ENCODE peak calls at places on chromosome 17, in ten cellular contexts. Y is cardiac muscle cell; F is CD4-positive, CD25-positive, alpha-beta regulatory T cell; D is IMR-90; B is transverse colon; C is mesendoderm; Q is colonic mucosa; E is GM23248; S is ovary; W is GM23338. G is an unnamed sample. For H3K4me1 and H3K27me3, the result is how much of the 10 kb centered on the place peaks cover.

GRCh38 chr17:3002538-3003301 is 60.7 kb downstream of the OR1D5 start:
- DNase-seq in E (no peak), C (no peak), S (no peak), F (no peak), W (no peak), Q (peak), Y (no peak), D (no peak), B (peak), G (peak)

GRCh38 chr17:43341705-43342600 is 56.8 kb upstream of the ARL4D start:
- DNase-seq in C (no peak), E (peak), S (no peak), B (no peak), D (peak), Y (no peak), F (no peak), W (no peak), Q (no peak), G (no peak)

GRCh38 chr17:38454528-38454927 is 26.3 kb downstream of the ARHGAP23 start:
- DNase-seq in B (peak), Q (no peak), Y (no peak), W (no peak), C (no peak), F (no peak), E (peak), D (peak), S (peak), G (peak)

GRCh38 chr17:40086150-40087044 is 14.0 kb downstream of the NR1D1 start:
- DNase-seq in Q (no peak), B (peak), S (peak), Y (peak), W (peak), F (peak), C (peak), D (no peak), E (peak), G (no peak)

GRCh38 chr17:42313773-42314566 is 25.7 kb downstream of the STAT5A start:
- DNase-seq in D (no peak), S (no peak), B (no peak), Q (no peak), E (no peak), Y (no peak), C (no peak), F (no peak), W (no peak), G (no peak)

GRCh38 chr17:38441429-38442061 is 13.3 kb downstream of the ARHGAP23 start:
- DNase-seq in E (no peak), D (no peak), C (no peak), W (no peak), B (no peak), Q (no peak), F (no peak), S (no peak), Y (no peak), G (no peak)

GRCh38 chr17:60577147-60577925 is 22.7 kb upstream of the PPM1D start:
- DNase-seq in B (peak), Y (no peak), E (peak), W (peak), D (peak), Q (peak), C (no peak), S (peak), F (no peak), G (peak)

GRCh38 chr17:41678411-41678906 is 10.2 kb upstream of the EIF1 start:
- DNase-seq in Q (no peak), Y (no peak), D (peak), W (no peak), F (no peak), C (no peak), S (no peak), B (no peak), E (no peak), G (peak)

GRCh38 chr17:43722269-43722619 is 36.3 kb downstream of the SOST start:
- DNase-seq in D (no peak), C (no peak), F (no peak), B (no peak), E (no peak), Y (no peak), Q (no peak), S (no peak), W (no peak), G (no peak)

GRCh38 chr17:17818088-17818526 is 18.7 kb downstream of the SREBF1 start:
- DNase-seq in S (no peak), F (no peak), Q (peak), Y (peak), D (peak), W (peak), B (no peak), C (peak), E (peak), G (no peak)

DNA sequence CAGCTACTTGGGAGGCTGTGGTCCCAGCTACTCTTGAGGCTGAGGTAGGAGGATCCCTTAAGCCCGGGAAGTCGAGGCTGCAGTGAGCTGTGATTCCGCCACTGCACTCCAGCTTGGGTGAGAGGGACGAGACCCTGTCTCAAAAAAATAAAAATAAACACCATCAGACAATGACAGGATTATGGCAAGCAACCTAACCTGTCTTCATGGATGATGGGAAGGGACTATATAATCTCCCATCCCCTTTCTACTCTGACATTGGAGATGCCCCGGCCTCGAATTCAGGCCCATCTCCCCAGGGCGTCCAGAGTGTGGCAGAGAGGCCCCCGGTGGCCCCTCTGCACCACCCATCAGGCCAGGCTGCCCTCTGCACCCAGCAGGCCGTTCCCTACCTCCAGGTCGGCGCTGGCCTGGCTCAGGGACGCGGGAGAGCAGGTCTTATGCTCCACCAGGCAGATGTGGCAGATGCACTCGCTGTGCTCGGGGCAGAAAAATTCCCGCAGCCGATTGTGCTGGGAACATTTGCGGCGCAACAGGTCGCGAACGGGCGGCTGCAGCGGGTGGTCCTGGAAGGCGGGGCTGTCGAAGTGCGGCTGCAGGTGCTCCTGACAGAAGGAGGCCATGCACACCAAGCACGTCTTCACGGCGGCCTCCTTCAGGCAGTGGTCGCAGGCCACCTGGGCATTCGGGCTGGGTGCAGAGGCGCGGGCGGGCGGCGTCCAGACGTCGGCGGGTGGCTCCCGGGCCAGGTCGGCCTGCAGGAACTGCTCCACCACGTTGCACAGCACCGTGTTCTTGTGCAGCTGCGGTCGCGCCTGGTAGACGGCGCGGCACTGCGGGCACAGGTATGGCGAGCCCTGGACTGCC is 616 bp downstream of the TRIM25 start:
- DNase-seq in C (peak), Q (peak), Y (peak), W (peak), E (peak), B (no peak), S (no peak), D (no peak), F (no peak), G (peak)
- H3K4me1 ChIP-seq in C (under half), Q (under half), Y (under half), W (under half), E (under half), B (half or more), S (under half), D (under half), F (half or more), G (under half)

GRCh38 chr17:48426019-48426418 is 4.0 kb downstream of the SKAP1 start:
- DNase-seq in B (no peak), Q (no peak), S (no peak), C (no peak), E (no peak), D (no peak), W (no peak), F (no peak), Y (no peak), G (no peak)
- H3K27me3 ChIP-seq in B (under half), Q (under half), S (under half), C (under half), E (under half), D (under half), W (under half), F (under half), Y (under half), G (under half)

DNA sequence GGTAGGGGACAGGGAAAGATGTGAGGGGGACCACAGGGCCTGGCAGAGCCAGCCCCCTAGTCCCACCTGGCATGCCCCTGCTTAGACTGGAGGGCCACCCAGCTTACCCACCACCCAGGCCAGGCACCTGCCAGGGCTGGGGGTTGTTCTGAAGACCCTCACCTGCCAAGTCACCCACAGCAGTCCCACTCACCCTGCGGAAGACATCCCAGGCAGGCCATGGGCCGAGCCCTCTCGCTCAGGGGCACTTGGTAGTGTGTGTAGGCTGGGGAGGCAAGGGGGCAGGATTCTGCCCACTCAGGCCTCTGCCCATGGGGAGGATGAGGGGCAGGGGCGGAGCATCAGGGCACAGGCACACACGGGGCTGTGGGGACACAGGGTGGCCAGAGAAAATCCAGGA is 4.0 kb downstream of the PLCD3 start:
- DNase-seq in D (no peak), F (no peak), W (no peak), Y (no peak), B (no peak), S (no peak), Q (no peak), E (no peak), C (no peak), G (peak)
- H3K4me1 ChIP-seq in D (under half), F (under half), W (under half), Y (under half), B (half or more), S (under half), Q (under half), E (under half), C (under half), G (half or more)

DNA sequence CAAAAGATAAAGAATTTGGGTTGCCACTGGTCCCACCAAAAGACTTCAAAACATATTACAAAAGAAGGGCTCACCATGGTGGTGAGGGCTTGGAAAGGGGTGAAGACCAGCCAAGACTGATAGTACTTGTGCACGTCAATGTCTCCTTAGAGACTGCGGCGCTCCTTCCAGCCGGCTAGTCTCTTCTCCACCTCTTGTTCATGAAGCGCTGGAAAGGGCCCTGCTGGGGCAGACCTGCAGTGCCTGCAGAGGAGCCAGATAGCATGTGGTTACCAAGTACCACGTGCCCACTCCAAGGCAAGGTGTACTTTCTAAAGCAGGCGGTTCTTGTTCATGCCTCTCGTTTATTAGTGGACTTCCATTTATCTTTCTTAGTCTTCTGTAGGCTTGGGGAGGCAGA is 92.7 kb upstream of the FAM20A start:
- DNase-seq in W (no peak), C (no peak), E (no peak), S (no peak), B (no peak), Q (no peak), F (no peak), D (no peak), Y (no peak), G (no peak)
- H3K27me3 ChIP-seq in W (under half), C (under half), E (under half), S (under half), B (under half), Q (under half), F (under half), D (under half), Y (under half), G (under half)

GRCh38 chr17:57468932-57469775 is 212.8 kb downstream of the MSI2 start:
- DNase-seq in S (no peak), D (no peak), Y (no peak), C (no peak), E (no peak), Q (no peak), W (no peak), B (no peak), F (no peak), G (no peak)
- H3K4me1 ChIP-seq in S (under half), D (under half), Y (under half), C (under half), E (under half), Q (under half), W (half or more), B (under half), F (under half), G (under half)

GRCh38 chr17:1125775-1126120 is 54.0 kb downstream of the ABR start:
- DNase-seq in W (no peak), Y (no peak), F (no peak), C (no peak), Q (no peak), E (no peak), B (no peak), D (no peak), S (no peak), G (no peak)
- H3K27me3 ChIP-seq in W (under half), Y (under half), F (under half), C (under half), Q (under half), E (under half), B (under half), D (under half), S (under half), G (under half)

GRCh38 chr17:51251010-51251409 is 8.8 kb downstream of the MBTD1 start:
- DNase-seq in C (no peak), Q (no peak), S (no peak), B (no peak), D (peak), W (no peak), F (no peak), Y (no peak), E (peak), G (no peak)
- H3K4me1 ChIP-seq in C (under half), Q (under half), S (under half), B (under half), D (under half), W (under half), F (under half), Y (under half), E (under half), G (under half)

DNA sequence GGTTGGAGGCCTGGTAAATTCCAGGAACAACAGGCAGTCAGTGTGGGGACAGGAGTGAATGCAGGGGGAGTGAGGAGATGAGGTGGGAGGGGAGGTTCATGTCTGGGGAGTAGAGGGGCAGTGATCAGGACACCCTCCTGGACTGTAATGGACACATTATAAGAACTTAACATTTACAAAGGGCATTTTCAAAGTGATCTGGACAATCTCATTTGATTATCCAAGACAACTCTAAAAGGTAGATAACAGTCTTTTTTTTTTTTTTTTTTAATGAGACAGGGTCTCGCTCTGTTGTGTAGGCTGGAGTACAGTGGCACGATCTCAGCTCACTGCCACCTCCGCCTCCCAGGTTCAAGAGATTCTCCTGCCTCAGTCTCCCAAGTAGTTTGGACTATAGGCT is 5.7 kb downstream of the SDK2 start:
- DNase-seq in D (no peak), Q (no peak), F (no peak), E (no peak), W (no peak), Y (no peak), S (no peak), B (no peak), C (no peak), G (no peak)
- H3K27me3 ChIP-seq in D (under half), Q (under half), F (under half), E (under half), W (under half), Y (under half), S (under half), B (under half), C (under half), G (under half)

GRCh38 chr17:35046245-35046644 is 17.3 kb downstream of the RFFL start:
- DNase-seq in C (no peak), E (no peak), S (no peak), Y (no peak), Q (no peak), F (no peak), D (no peak), B (no peak), W (no peak), G (no peak)

GRCh38 chr17:35050170-35050569 is 13.3 kb downstream of the RFFL start:
- DNase-seq in S (no peak), D (no peak), W (no peak), E (no peak), B (no peak), C (no peak), F (no peak), Q (no peak), Y (no peak), G (no peak)

GRCh38 chr17:35046740-35047283 is 16.7 kb downstream of the RFFL start:
- DNase-seq in F (peak), Y (no peak), Q (no peak), W (no peak), S (no peak), B (no peak), E (peak), D (peak), C (no peak), G (no peak)

GRCh38 chr17:35051183-35051578 is 12.3 kb downstream of the RFFL start:
- DNase-seq in D (no peak), E (no peak), S (no peak), W (no peak), Y (no peak), F (peak), Q (no peak), B (peak), C (no peak), G (no peak)

GRCh38 chr17:35048685-35049379 is 14.7 kb downstream of the RFFL start:
- DNase-seq in B (no peak), W (no peak), E (no peak), F (no peak), S (no peak), Q (no peak), Y (no peak), C (no peak), D (no peak), G (no peak)
- H3K4me1 ChIP-seq in B (half or more), W (under half), E (under half), F (half or more), S (under half), Q (under half), Y (under half), C (under half), D (under half), G (under half)

DNA sequence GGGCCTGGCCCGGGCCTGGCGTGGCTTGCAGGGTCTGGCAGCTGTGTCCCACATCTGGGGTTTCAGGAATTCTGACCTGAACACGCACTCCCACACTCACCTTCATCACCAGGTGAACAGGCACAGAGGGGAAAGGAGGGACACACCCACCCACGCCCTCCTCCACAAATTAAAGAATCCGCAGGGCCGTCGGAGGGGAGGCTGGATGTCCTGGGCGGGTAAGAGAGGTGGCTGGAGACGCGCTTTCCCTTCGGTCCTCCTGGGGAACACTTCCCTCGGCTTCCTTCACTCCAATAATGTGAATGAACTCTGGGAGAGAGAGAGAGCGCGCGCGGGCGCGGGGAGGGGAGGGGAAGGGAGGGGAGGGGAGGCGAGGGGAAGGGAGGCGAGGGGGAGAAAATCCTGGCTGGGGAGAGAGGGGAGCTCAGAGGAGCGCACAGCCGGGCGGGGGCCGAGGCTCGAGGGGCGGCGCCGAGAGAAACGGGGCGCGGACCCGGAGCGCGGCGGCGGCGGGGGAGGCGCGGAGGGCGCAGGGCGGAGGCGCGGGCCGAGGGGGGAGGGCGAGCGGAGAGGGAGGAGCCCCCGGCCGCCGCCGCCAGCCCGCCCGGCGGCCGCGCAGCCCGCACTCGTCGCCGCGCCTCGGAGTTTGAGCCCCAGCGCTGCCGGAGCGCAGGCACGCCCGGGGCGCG is at the start of gene CACNG4:
- DNase-seq in W (peak), B (no peak), C (peak), Q (no peak), D (no peak), F (no peak), Y (peak), S (no peak), E (no peak), G (no peak)
- H3K27me3 ChIP-seq in W (under half), B (half or more), C (under half), Q (under half), D (half or more), F (under half), Y (half or more), S (under half), E (half or more), G (under half)

G was measured in sigmoid colon.